ENCODE peak calls at places on chromosomes 2 and 18, in four cellular contexts. One of them, this sample, is unnamed.
A peak's percentile ranks its signal among the peaks of the same experiment; 100 is the strongest.

GRCh38 chr2:135963841-135964240 is 21.6 kb downstream of the DARS1 start:
- DNase-seq in GM23338: no peak
- DNase-seq in K562: no peak
- DNase-seq in HepG2: no peak
- DNase-seq in this sample: no peak

GRCh38 chr2:73291093-73291460 is 2.3 kb downstream of the EGR4 start:
- DNase-seq in GM23338: peak; percentile 90
- DNase-seq in K562: peak; percentile 70
- DNase-seq in HepG2: no peak
- DNase-seq in this sample: peak; percentile 45

GRCh38 chr2:44537264-44537663 is 175.5 kb downstream of the CAMKMT start:
- DNase-seq in GM23338: no peak
- DNase-seq in K562: no peak
- DNase-seq in HepG2: no peak
- DNase-seq in this sample: no peak

GRCh38 chr18:59881728-59882685 is 17.8 kb upstream of the PMAIP1 start:
- DNase-seq in GM23338: no peak
- DNase-seq in K562: peak; percentile 29
- DNase-seq in HepG2: peak; percentile 64
- DNase-seq in this sample: peak; percentile 52

GRCh38 chr2:116413659-116414058 is 1400.8 kb upstream of the DDX18 start:
- DNase-seq in GM23338: no peak
- DNase-seq in K562: no peak
- DNase-seq in HepG2: no peak
- DNase-seq in this sample: no peak

GRCh38 chr2:43300222-43300621 is 73.8 kb upstream of the ZFP36L2 start:
- DNase-seq in GM23338: no peak
- DNase-seq in K562: no peak
- DNase-seq in HepG2: no peak
- DNase-seq in this sample: no peak

GRCh38 chr2:51441786-51442185 is 409.9 kb upstream of the NRXN1 start:
- DNase-seq in GM23338: no peak
- DNase-seq in K562: no peak
- DNase-seq in HepG2: no peak
- DNase-seq in this sample: no peak

GRCh38 chr18:62436636-62437519 is 85.9 kb upstream of the ZCCHC2 start:
- DNase-seq in GM23338: no peak
- DNase-seq in K562: no peak
- DNase-seq in HepG2: no peak
- DNase-seq in this sample: peak; percentile 71

GRCh38 chr2:142515493-142515892 is 362.0 kb upstream of the KYNU start:
- DNase-seq in GM23338: no peak
- DNase-seq in K562: no peak
- DNase-seq in HepG2: no peak
- DNase-seq in this sample: no peak

DNA sequence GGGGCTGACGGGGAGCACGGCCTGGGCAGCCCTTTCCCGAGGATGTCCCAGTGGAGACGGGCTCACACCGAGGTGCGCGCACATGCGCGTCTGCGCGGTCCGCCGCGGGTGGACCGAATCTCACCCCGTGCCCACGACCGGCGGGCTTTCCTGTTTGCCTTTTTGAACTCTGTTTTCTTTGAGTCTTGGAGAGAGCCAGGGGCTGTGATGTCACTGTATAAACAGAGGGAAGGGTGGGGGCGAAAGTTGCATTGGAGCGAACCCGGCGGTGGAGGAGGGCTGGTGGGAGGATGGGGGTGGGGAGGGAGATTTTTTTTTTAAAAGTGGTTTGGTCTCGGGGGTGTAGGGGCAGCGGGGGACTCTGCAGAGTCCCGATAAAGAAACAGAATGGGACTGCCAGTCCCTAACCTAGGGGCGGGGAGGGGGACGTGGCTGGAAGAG is 141.2 kb upstream of the CTAGE1 start:
- DNase-seq in GM23338: peak; percentile 40
- DNase-seq in K562: peak; percentile 85
- DNase-seq in HepG2: peak; percentile 31
- DNase-seq in this sample: peak; percentile 47
- TF ChIP-seq POLR2AphosphoS5 in GM23338: no peak
- TF ChIP-seq POLR2AphosphoS5 in K562: peak; percentile 18
- TF ChIP-seq POLR2AphosphoS5 in HepG2: no peak
- TF ChIP-seq POLR2AphosphoS5 in this sample: no peak

DNA sequence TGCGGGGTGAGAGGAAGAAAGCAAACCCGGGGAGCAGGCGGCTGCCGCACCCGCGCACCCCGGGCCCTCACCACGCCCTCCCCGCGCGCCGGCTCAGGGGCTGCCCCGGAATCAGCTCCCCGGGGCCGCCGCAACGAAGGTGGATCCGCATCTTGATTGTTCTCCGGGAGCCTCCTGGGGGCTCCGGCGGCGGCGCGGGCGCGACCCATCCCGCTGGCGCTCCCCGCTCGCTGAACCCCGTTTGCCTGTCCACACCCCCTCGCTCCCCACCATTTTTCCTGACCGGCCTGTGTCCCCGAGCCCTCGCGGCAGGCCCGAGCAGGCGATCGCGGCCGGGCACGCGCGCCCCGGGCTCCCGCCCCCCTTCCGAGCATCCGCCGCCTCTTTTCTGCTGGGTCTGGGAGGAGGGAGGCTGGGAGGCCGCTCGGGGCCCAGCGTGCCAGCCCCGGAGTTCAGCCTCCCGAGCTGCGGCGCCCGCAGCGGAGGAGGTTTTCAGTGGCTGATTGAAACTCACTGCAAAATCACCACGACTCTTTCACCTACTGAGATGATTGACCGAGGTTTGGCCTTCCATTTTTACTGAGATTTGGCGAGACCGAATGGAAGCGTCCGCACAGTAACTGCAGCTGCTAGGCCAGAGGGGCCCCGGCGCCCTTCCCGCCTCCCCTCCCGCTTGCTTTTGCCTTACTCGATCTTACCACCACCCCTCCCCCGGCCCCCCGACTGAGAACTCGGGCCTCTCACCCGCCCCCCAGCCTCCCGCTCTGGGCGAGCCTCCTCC is 4.7 kb downstream of the SOX11 start:
- DNase-seq in GM23338: peak; percentile 72
- DNase-seq in K562: no peak
- DNase-seq in HepG2: no peak
- DNase-seq in this sample: no peak
- H3K4me3 ChIP-seq in GM23338: peak overlapping the region; percentile 97
- H3K4me3 ChIP-seq in K562: no peak overlapping the region
- H3K4me3 ChIP-seq in HepG2: no peak overlapping the region
- H3K4me3 ChIP-seq in this sample: no peak overlapping the region

GRCh38 chr2:127650041-127650784 is 4.3 kb downstream of the GPR17 start:
- DNase-seq in GM23338: no peak
- DNase-seq in K562: no peak
- DNase-seq in HepG2: peak; percentile 36
- DNase-seq in this sample: no peak
- TF ChIP-seq POLR2AphosphoS5 in GM23338: no peak
- TF ChIP-seq POLR2AphosphoS5 in K562: no peak
- TF ChIP-seq POLR2AphosphoS5 in HepG2: no peak
- TF ChIP-seq POLR2AphosphoS5 in this sample: no peak

GRCh38 chr2:168455692-168456525 is at the start of gene CERS6:
- DNase-seq in GM23338: peak; percentile 95
- DNase-seq in K562: peak; percentile 90
- DNase-seq in HepG2: peak; percentile 89
- DNase-seq in this sample: peak; percentile 96
- H3K4me3 ChIP-seq in GM23338: peak within 1 kb of the TSS; percentile 90
- H3K4me3 ChIP-seq in K562: peak within 1 kb of the TSS; percentile 73
- H3K4me3 ChIP-seq in HepG2: peak within 1 kb of the TSS; percentile 88
- H3K4me3 ChIP-seq in this sample: peak within 1 kb of the TSS; percentile 64

GRCh38 chr2:239152916-239153305 is 247.9 kb downstream of the HDAC4 start:
- DNase-seq in GM23338: no peak
- DNase-seq in K562: no peak
- DNase-seq in HepG2: no peak
- DNase-seq in this sample: no peak

GRCh38 chr2:239150125-239151011 is 250.5 kb downstream of the HDAC4 start:
- DNase-seq in GM23338: no peak
- DNase-seq in K562: no peak
- DNase-seq in HepG2: no peak
- DNase-seq in this sample: no peak

GRCh38 chr2:239149501-239149900 is 251.3 kb downstream of the HDAC4 start:
- DNase-seq in GM23338: no peak
- DNase-seq in K562: no peak
- DNase-seq in HepG2: no peak
- DNase-seq in this sample: no peak

GRCh38 chr2:239152239-239152915 is 248.4 kb downstream of the HDAC4 start:
- DNase-seq in GM23338: no peak
- DNase-seq in K562: no peak
- DNase-seq in HepG2: no peak
- DNase-seq in this sample: no peak

GRCh38 chr2:239151201-239152131 is 249.4 kb downstream of the HDAC4 start:
- DNase-seq in GM23338: no peak
- DNase-seq in K562: no peak
- DNase-seq in HepG2: no peak
- DNase-seq in this sample: peak; percentile 10
- TF ChIP-seq POLR2AphosphoS5 in GM23338: no peak
- TF ChIP-seq POLR2AphosphoS5 in K562: no peak
- TF ChIP-seq POLR2AphosphoS5 in HepG2: no peak
- TF ChIP-seq POLR2AphosphoS5 in this sample: peak; percentile 54

DNA sequence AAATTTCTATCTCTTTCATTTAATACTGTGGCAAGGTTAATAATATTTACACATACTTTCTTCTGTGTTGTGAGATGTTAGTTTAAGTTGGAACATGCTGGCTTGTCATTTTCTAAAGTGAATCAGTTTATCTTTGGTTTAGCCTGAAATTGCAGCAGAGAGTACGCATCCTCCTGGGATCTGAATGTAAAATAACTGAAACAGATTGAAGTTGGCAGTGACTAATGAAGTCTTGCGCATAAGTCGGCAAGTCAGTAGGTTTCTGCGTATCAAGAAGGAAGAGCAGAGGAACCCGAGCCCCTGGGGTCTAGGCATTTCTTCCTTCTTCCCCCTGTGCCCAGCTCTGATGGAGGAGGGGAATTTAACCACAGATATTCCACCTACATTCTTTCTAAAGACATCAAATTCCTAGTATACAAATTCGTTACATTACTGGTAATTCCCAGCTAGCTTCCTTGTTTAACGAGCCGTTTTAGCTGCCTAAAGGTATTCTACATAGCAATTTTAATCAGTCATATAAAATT is 392.1 kb upstream of the RAB12 start:
- DNase-seq in GM23338: peak; percentile 64
- DNase-seq in K562: no peak
- DNase-seq in HepG2: no peak
- DNase-seq in this sample: no peak
- H3K4me3 ChIP-seq in GM23338: peak overlapping the region; percentile 5
- H3K4me3 ChIP-seq in K562: no peak overlapping the region
- H3K4me3 ChIP-seq in HepG2: no peak overlapping the region
- H3K4me3 ChIP-seq in this sample: no peak overlapping the region

GRCh38 chr2:171318463-171318934 is 115.3 kb downstream of the METTL8 start:
- DNase-seq in GM23338: peak; percentile 84
- DNase-seq in K562: no peak
- DNase-seq in HepG2: no peak
- DNase-seq in this sample: peak; percentile 31
- TF ChIP-seq POLR2AphosphoS5 in GM23338: no peak
- TF ChIP-seq POLR2AphosphoS5 in K562: no peak
- TF ChIP-seq POLR2AphosphoS5 in HepG2: no peak
- TF ChIP-seq POLR2AphosphoS5 in this sample: no peak